ENCODE peak calls at places on chromosomes 13 and 19, in six cellular contexts. I is neuronal stem cell, E is mesendoderm, S is H1, D is IMR-90, O is H9. L is an unnamed sample.

GRCh38 chr19:35154535-35155406 is at the start of gene FXYD5:
- DNase-seq in I (no peak), O (peak; percentile 69), S (no peak), D (peak; percentile 80), E (peak; percentile 94), L (peak; percentile 91)

GRCh38 chr13:75705395-75705794 is 69.3 kb downstream of the LMO7 start:
- DNase-seq in E (no peak), O (no peak), D (peak; percentile 85), S (no peak), I (no peak), L (peak; percentile 60)

GRCh38 chr13:50990540-50991506 is 81.2 kb downstream of the RNASEH2B start:
- DNase-seq in O (peak; percentile 49), S (no peak), E (peak; percentile 55), I (peak; percentile 27), D (peak; percentile 69), L (peak; percentile 80)

GRCh38 chr19:36973844-36974195 is 57.7 kb downstream of the ZNF568 start:
- DNase-seq in O (no peak), E (peak; percentile 1), S (no peak), I (no peak), D (no peak), L (no peak)

GRCh38 chr13:19586904-19587634 is 25.7 kb upstream of the TPTE2 start:
- DNase-seq in E (peak; percentile 6), I (no peak), D (peak; percentile 34), S (no peak), O (no peak), L (no peak)

GRCh38 chr19:47157455-47158321 is 27.1 kb downstream of the SAE1 start:
- DNase-seq in D (peak; percentile 72), O (peak; percentile 85), E (peak; percentile 97), I (peak; percentile 73), S (peak; percentile 66), L (peak; percentile 47)

GRCh38 chr19:3358919-3359849 is 7.2 kb upstream of the NFIC start:
- DNase-seq in I (no peak), S (no peak), O (no peak), E (no peak), D (peak; percentile 51), L (peak; percentile 57)

GRCh38 chr13:91955546-91956355 is 557.3 kb downstream of the GPC5 start:
- DNase-seq in S (no peak), E (peak; percentile 25), O (peak; percentile 37), D (no peak), I (peak; percentile 9), L (no peak)

GRCh38 chr13:103703246-103703645 is 637.0 kb upstream of the SLC10A2 start:
- DNase-seq in I (no peak), S (no peak), E (no peak), D (no peak), O (no peak), L (no peak)

GRCh38 chr13:76406243-76406642 is 480.0 kb downstream of the KCTD12 start:
- DNase-seq in I (no peak), S (no peak), O (no peak), E (no peak), D (no peak), L (peak; percentile 33)

GRCh38 chr19:10419646-10420443 is 493 bp upstream of the PDE4A start:
- DNase-seq in O (peak; percentile 97), S (peak; percentile 94), I (peak; percentile 90), D (peak; percentile 61), E (peak; percentile 98), L (peak; percentile 83)

GRCh38 chr13:51814825-51815650 is 11.1 kb upstream of the DHRS12 start:
- DNase-seq in I (peak; percentile 61), O (peak; percentile 73), D (peak; percentile 50), S (no peak), E (peak; percentile 79), L (peak; percentile 75)

DNA sequence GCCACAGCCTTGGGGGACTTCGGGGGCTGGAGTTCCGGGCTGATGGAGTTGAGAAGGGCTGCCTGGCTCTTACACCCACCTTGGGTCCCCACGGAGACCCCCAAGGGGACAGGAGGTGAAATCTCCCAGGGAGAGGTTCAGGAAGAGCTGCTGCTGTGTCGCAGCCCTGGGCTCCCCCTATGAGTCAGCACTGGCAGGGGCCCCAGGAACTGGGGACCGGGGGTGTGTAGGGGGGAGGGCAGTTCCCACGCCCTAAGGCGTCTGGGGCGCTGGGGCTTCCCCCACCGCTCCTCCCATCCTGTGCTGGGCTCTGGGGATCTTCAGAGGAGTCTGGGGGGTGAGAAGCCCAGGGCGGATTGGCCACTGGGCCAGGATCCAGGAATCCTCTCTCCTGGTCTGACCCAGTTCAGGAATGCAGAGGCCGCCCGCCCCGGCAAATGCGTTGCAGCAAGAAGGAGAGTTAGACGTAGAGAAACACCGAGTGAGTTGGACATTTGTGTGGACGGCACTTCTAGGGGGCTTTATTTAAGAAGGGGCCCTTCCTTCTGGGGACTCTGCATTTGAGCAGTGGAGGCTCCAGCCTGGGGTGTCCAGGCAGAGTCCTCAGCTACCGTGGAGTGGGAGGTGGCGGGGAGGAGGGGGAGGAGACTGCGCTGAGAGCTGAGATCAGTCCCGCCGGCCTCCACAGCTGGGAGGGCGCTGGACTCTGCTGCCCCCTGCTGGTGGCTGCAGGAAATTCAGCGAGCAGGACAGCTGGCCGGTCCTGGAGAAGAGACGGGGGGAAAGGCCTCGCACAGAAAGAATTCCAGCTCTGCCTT is 15.0 kb upstream of the NANOS3 start:
- DNase-seq in I (peak; percentile 88), D (peak; percentile 87), E (peak; percentile 93), S (no peak), O (peak; percentile 94), L (peak; percentile 97)
- H2BK15ac ChIP-seq in I (peak overlapping the region; percentile 79), D (peak overlapping the region; percentile 93), E (no peak overlapping the region), S (peak overlapping the region; percentile 97), O (peak overlapping the region; percentile 53), L (peak overlapping the region; percentile 99)

GRCh38 chr19:680287-681028 is 4.3 kb downstream of the FSTL3 start:
- DNase-seq in E (peak; percentile 99), O (peak; percentile 100), S (peak; percentile 99), I (peak; percentile 98), D (peak; percentile 98), L (peak; percentile 97)

GRCh38 chr19:678791-679388 is 2.7 kb downstream of the FSTL3 start:
- DNase-seq in E (no peak), S (no peak), D (no peak), O (no peak), I (no peak), L (peak; percentile 12)

GRCh38 chr19:681029-681626 is 4.9 kb downstream of the FSTL3 start:
- DNase-seq in S (no peak), O (no peak), I (no peak), D (no peak), E (no peak), L (no peak)

GRCh38 chr19:677601-678380 is 1.6 kb downstream of the FSTL3 start:
- DNase-seq in I (no peak), S (no peak), D (no peak), O (no peak), E (no peak), L (peak; percentile 64)

GRCh38 chr19:679418-680286 is 3.5 kb downstream of the FSTL3 start:
- DNase-seq in D (peak; percentile 80), E (peak; percentile 55), S (no peak), I (no peak), O (peak; percentile 64), L (peak; percentile 90)
- H2BK15ac ChIP-seq in D (no peak overlapping the region), E (no peak overlapping the region), S (no peak overlapping the region), I (no peak overlapping the region), O (no peak overlapping the region), L (peak overlapping the region; percentile 94)

DNA sequence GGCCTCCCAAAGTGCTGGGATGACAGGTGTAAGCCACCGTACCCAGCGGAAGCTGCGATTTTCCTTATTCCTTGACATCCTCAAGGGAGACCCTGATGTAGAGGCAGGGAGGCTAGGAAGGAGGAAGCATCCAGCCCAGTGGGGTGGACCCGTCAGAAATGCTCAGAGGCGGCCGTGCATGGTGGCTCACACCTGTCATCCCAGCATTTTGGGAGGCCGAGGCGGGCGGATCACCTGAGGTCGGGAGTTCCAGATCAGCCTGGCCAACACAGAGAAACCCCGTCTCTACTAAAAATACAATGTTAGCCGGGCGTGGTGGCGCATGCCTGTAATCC is 11.6 kb downstream of the GZMM start:
- DNase-seq in D (no peak), I (no peak), O (no peak), E (no peak), S (no peak), L (no peak)
- H2BK15ac ChIP-seq in D (no peak overlapping the region), I (no peak overlapping the region), O (no peak overlapping the region), E (no peak overlapping the region), S (no peak overlapping the region), L (no peak overlapping the region)

GRCh38 chr13:96540656-96541055 is 450.7 kb downstream of the HS6ST3 start:
- DNase-seq in S (no peak), I (no peak), O (no peak), E (no peak), D (no peak), L (peak; percentile 7)
- H2BK15ac ChIP-seq in S (no peak overlapping the region), I (no peak overlapping the region), O (no peak overlapping the region), E (no peak overlapping the region), D (no peak overlapping the region), L (no peak overlapping the region)

GRCh38 chr19:423691-424466 is 14.9 kb upstream of the C2CD4C start:
- DNase-seq in S (no peak), I (no peak), E (no peak), D (no peak), O (no peak), L (no peak)
- H2BK15ac ChIP-seq in S (no peak overlapping the region), I (no peak overlapping the region), E (no peak overlapping the region), D (no peak overlapping the region), O (no peak overlapping the region), L (no peak overlapping the region)

GRCh38 chr13:39381456-39381855 is 221.5 kb downstream of the LHFPL6 start:
- DNase-seq in S (no peak), D (no peak), E (no peak), O (no peak), I (no peak), L (no peak)
- H2BK15ac ChIP-seq in S (no peak overlapping the region), D (no peak overlapping the region), E (no peak overlapping the region), O (no peak overlapping the region), I (no peak overlapping the region), L (no peak overlapping the region)

DNA sequence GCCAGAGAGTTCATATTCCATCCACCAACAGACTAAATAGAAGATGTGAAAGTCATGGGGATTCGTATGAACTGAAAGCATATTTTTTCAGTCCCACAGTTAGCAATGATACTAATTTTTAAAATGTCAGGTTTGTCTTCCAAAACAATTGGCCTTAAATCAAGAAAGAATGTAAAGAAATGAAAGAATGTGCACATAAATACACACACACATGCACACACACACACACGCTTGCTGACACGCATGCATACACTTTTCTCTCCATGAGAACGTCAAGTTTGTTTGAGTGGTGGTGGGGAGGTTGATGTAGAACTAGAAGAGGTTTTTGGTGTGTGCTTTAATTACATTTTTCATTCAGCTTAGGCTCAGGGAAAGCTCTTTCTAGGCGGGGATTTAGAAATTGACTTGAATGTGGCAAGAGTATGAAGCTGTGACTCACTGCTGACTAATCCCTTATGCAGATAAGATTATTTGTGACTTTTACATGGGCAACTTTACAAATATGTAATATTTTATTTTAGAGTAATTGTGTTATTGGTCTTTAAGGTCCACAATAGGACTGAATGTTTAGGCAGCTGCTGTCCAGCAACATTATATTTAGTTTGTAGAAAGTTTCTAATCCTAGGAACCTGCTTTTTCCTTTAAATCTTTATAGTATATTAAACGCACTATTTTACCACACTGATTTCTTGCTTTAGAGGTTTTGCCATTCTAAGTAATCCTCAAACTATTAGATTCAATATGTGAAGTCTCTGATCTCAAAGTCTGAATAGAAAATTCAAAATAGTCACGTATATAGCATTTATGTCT is 18.8 kb downstream of the FLT1 start:
- DNase-seq in D (peak; percentile 97), I (no peak), E (peak; percentile 52), O (no peak), S (no peak), L (peak; percentile 92)
- H2BK15ac ChIP-seq in D (peak overlapping the region; percentile 69), I (no peak overlapping the region), E (peak overlapping the region; percentile 0), O (no peak overlapping the region), S (no peak overlapping the region), L (no peak overlapping the region)

DNA sequence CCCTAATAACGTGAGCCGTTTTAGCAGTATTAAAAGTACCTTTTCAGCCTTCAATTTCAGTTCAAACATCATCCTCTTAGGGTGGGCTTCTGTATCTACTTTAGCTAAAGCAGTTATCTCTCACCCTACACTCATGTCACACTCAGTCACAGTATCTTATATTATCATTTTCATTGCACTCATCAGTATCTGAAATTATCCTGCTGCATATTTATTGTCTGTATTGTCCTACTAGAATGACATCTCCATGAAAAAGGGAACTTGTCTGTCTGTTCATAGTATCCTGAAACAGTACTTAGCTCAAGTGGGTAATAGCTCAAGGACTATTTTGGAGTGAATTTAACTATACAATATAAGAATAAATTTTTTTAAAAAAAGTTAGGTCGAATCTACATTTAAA is 19.9 kb upstream of the RFC3 start:
- DNase-seq in E (no peak), S (no peak), D (no peak), I (no peak), O (no peak), L (no peak)
- H2BK15ac ChIP-seq in E (no peak overlapping the region), S (no peak overlapping the region), D (no peak overlapping the region), I (no peak overlapping the region), O (no peak overlapping the region), L (no peak overlapping the region)